ENCODE peak calls at places on chromosomes 13 and 19, in six cellular contexts. S is psoas muscle; B is dermis blood vessel endothelial cell; F is WTC11; O is posterior cingulate gyrus; Z is activated CD8-positive, alpha-beta T cell treated with anti-CD3 and anti-CD28 coated beads, Interleukin-2, amount 10 ng/mL, durations not matched to agents 7 days and 5 days. Y is an unnamed sample.

GRCh38 chr13:109451726-109452125 is 334.7 kb downstream of the IRS2 start:
- DNase-seq in S (no peak), B (no peak), F (no peak), O (no peak), Z (no peak), Y (no peak)

GRCh38 chr19:17183858-17184271 is 31.3 kb upstream of the USE1 start:
- DNase-seq in S (no peak), B (no peak), F (no peak), O (no peak), Z (peak; percentile 69), Y (no peak)

GRCh38 chr19:23436318-23436717 is 41.0 kb upstream of the ZNF91 start:
- DNase-seq in S (no peak), B (no peak), F (peak; percentile 35), O (no peak), Z (no peak), Y (no peak)

GRCh38 chr13:98565726-98566577 is 11.0 kb downstream of the STK24 start:
- DNase-seq in S (peak; percentile 27), B (peak; percentile 78), F (no peak), O (no peak), Z (no peak), Y (no peak)

GRCh38 chr13:87777395-87777794 is 106.2 kb downstream of the SLITRK5 start:
- DNase-seq in S (no peak), B (no peak), F (no peak), O (no peak), Z (no peak), Y (no peak)

GRCh38 chr19:46155237-46155636 is 7.2 kb downstream of the IGFL2 start:
- DNase-seq in S (no peak), B (no peak), F (no peak), O (no peak), Z (no peak), Y (no peak)

GRCh38 chr19:49492573-49493411 is 3.4 kb upstream of the RPS11 start:
- DNase-seq in S (no peak), B (no peak), F (no peak), O (no peak), Z (no peak), Y (no peak)

GRCh38 chr13:48110930-48111721 is 16.2 kb upstream of the MED4 start:
- DNase-seq in S (no peak), B (peak; percentile 46), F (no peak), O (no peak), Z (no peak), Y (no peak)

GRCh38 chr19:39582891-39583625 is 19.3 kb upstream of the LGALS13 start:
- DNase-seq in S (no peak), B (no peak), F (no peak), O (no peak), Z (no peak), Y (no peak)

GRCh38 chr13:47126432-47126831 is 229.6 kb upstream of the HTR2A start:
- DNase-seq in S (no peak), B (no peak), F (no peak), O (no peak), Z (no peak), Y (no peak)

GRCh38 chr19:18100710-18101109 is 3.1 kb downstream of the MAST3 start:
- DNase-seq in S (no peak), B (peak; percentile 37), F (peak; percentile 78), O (peak; percentile 37), Z (no peak), Y (peak; percentile 17)